ENCODE peak calls at places on chromosome 9, in four cellular contexts. One of them, this sample, is unnamed.
A peak's percentile ranks its signal among the peaks of the same experiment; 100 is the strongest.

GRCh38 chr9:137029058-137029922 is 1.3 kb upstream of the ABCA2 start:
- DNase-seq in endodermal cell: peak; percentile 96
- DNase-seq in aorta: peak; percentile 92
- DNase-seq in ovary: peak; percentile 72
- DNase-seq in this sample: peak; percentile 85

GRCh38 chr9:32926901-32927300 is 74.5 kb downstream of the APTX start:
- DNase-seq in endodermal cell: no peak
- DNase-seq in aorta: no peak
- DNase-seq in ovary: no peak
- DNase-seq in this sample: no peak

GRCh38 chr9:1009101-1009707 is 32.7 kb downstream of the DMRT3 start:
- DNase-seq in endodermal cell: peak; percentile 94
- DNase-seq in aorta: peak; percentile 93
- DNase-seq in ovary: peak; percentile 57
- DNase-seq in this sample: peak; percentile 85

GRCh38 chr9:135447126-135447525 is 32.5 kb upstream of the PPP1R26 start:
- DNase-seq in endodermal cell: no peak
- DNase-seq in aorta: peak; percentile 61
- DNase-seq in ovary: no peak
- DNase-seq in this sample: no peak

GRCh38 chr9:114031037-114031436 is 47.1 kb downstream of the AMBP start:
- DNase-seq in endodermal cell: peak; percentile 27
- DNase-seq in aorta: no peak
- DNase-seq in ovary: no peak
- DNase-seq in this sample: no peak

GRCh38 chr9:3181049-3181953 is 337.4 kb upstream of the PUM3 start:
- DNase-seq in endodermal cell: peak; percentile 91
- DNase-seq in aorta: no peak
- DNase-seq in ovary: peak; percentile 16
- DNase-seq in this sample: peak; percentile 51

GRCh38 chr9:19994296-19994695 is 205.5 kb upstream of the SLC24A2 start:
- DNase-seq in endodermal cell: no peak
- DNase-seq in aorta: no peak
- DNase-seq in ovary: no peak
- DNase-seq in this sample: peak; percentile 45

GRCh38 chr9:98430535-98430934 is 175.1 kb upstream of the TBC1D2 start:
- DNase-seq in endodermal cell: no peak
- DNase-seq in aorta: no peak
- DNase-seq in ovary: no peak
- DNase-seq in this sample: no peak

GRCh38 chr9:112233769-112234168 is 58.7 kb upstream of the SUSD1 start:
- DNase-seq in endodermal cell: no peak
- DNase-seq in aorta: no peak
- DNase-seq in ovary: no peak
- DNase-seq in this sample: no peak

GRCh38 chr9:131178895-131179294 is 53.5 kb downstream of the NUP214 start:
- DNase-seq in endodermal cell: no peak
- DNase-seq in aorta: no peak
- DNase-seq in ovary: no peak
- DNase-seq in this sample: no peak

GRCh38 chr9:14031015-14031414 is 282.9 kb downstream of the NFIB start:
- DNase-seq in endodermal cell: peak; percentile 63
- DNase-seq in aorta: no peak
- DNase-seq in ovary: peak; percentile 50
- DNase-seq in this sample: no peak

GRCh38 chr9:87671925-87672324 is 54.0 kb upstream of the CTSL start:
- DNase-seq in endodermal cell: no peak
- DNase-seq in aorta: no peak
- DNase-seq in ovary: no peak
- DNase-seq in this sample: no peak

GRCh38 chr9:89750117-89750551 is 145.3 kb downstream of the GADD45G start:
- DNase-seq in endodermal cell: peak; percentile 61
- DNase-seq in aorta: no peak
- DNase-seq in ovary: peak; percentile 44
- DNase-seq in this sample: no peak

GRCh38 chr9:79196606-79197005 is 375.2 kb upstream of the TLE4 start:
- DNase-seq in endodermal cell: no peak
- DNase-seq in aorta: no peak
- DNase-seq in ovary: no peak
- DNase-seq in this sample: no peak

GRCh38 chr9:70589571-70590263 is 175.3 kb upstream of the KLF9 start:
- DNase-seq in endodermal cell: no peak
- DNase-seq in aorta: no peak
- DNase-seq in ovary: no peak
- DNase-seq in this sample: no peak

GRCh38 chr9:84310903-84311302 is 29.7 kb downstream of the SLC28A3 start:
- DNase-seq in endodermal cell: no peak
- DNase-seq in aorta: no peak
- DNase-seq in ovary: no peak
- DNase-seq in this sample: no peak

DNA sequence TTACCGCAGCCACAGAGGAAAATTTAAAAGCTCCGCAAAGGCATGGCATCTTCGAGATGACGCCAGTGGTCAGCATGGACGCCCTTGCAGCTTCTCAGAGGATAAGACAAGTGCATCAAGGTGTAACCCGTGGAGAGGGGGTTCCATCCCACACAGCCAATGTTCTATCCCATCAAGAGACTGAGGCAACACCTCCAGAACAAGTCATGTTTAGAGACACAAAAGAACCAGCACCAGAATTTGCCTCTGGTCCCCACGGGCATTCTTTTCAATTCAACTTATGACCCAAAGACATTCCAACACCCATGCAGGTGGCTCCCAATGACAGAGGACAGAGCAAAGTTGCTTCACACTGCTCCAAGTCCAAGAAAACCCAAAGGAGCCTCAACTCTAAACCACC is 20.7 kb downstream of the ROR2 start:
- DNase-seq in endodermal cell: peak; percentile 35
- DNase-seq in aorta: no peak
- DNase-seq in ovary: peak; percentile 7
- DNase-seq in this sample: no peak
- H3K27ac ChIP-seq in endodermal cell: no peak overlapping the region
- H3K27ac ChIP-seq in aorta: no peak overlapping the region
- H3K27ac ChIP-seq in ovary: no peak overlapping the region
- H3K27ac ChIP-seq in this sample: no peak overlapping the region

DNA sequence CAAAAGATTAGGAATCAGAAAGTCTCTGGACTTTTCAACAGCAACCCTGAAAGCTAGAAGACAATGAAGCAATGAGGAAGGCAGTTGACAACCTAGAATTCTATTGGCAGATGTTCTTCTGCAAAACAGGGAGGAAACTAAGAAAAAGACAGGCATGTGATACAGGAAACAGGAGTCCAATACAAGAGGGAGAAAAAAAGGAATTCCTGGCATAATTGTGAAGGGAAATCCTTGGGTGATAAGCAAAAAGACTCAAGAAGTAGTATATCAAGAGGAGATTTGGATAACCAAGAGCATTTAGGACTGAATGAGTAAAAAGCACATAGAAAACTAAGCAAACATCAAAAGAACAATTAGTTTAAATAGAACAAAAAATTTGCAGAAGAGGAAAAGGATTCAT is 58.6 kb downstream of the LPAR1 start:
- DNase-seq in endodermal cell: no peak
- DNase-seq in aorta: no peak
- DNase-seq in ovary: no peak
- DNase-seq in this sample: no peak
- H3K4me3 ChIP-seq in endodermal cell: no peak overlapping the region
- H3K4me3 ChIP-seq in aorta: no peak overlapping the region
- H3K4me3 ChIP-seq in ovary: no peak overlapping the region
- H3K4me3 ChIP-seq in this sample: no peak overlapping the region

GRCh38 chr9:128636024-128636390 is 20.6 kb downstream of the DYNC2I2 start:
- DNase-seq in endodermal cell: peak; percentile 90
- DNase-seq in aorta: no peak
- DNase-seq in ovary: peak; percentile 63
- DNase-seq in this sample: peak; percentile 88
- H3K27ac ChIP-seq in endodermal cell: peak overlapping the region; percentile 74
- H3K27ac ChIP-seq in aorta: peak overlapping the region; percentile 79
- H3K27ac ChIP-seq in ovary: peak overlapping the region; percentile 26
- H3K27ac ChIP-seq in this sample: peak overlapping the region; percentile 97

DNA sequence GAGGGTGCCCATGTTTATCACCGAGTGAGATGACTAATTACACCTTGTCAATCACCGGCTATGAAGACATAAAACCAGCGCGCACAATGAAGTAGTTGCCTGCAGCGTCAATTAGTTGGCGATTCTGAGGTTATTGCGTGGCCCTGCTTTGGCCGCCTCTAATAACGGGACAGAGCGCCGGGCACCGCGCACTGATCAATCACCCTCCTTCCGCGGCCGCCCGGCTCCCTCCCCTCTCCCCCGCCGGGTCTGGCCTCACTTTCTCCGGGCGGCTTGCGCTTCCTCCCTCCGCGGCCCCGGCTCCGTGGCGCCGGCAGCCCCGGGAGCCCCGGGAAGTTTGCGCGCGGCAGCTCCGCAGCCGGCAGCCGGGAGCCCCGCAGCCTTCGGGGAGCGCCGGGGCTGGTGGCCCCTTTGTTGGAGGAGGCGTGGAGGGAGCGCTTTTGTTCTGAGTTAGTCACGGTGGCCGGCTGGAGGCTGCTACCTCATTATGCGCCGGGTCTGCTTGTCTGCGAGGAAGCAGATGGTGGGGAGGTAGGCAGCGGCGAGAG is 3.2 kb upstream of the LHX2 start:
- DNase-seq in endodermal cell: peak; percentile 86
- DNase-seq in aorta: peak; percentile 68
- DNase-seq in ovary: no peak
- DNase-seq in this sample: no peak
- H3K4me3 ChIP-seq in endodermal cell: peak overlapping the region; percentile 77
- H3K4me3 ChIP-seq in aorta: no peak overlapping the region
- H3K4me3 ChIP-seq in ovary: no peak overlapping the region
- H3K4me3 ChIP-seq in this sample: no peak overlapping the region

GRCh38 chr9:77602852-77603251 is 45.3 kb downstream of the GNA14 start:
- DNase-seq in endodermal cell: no peak
- DNase-seq in aorta: no peak
- DNase-seq in ovary: no peak
- DNase-seq in this sample: no peak

GRCh38 chr9:77601476-77602056 is 46.6 kb downstream of the GNA14 start:
- DNase-seq in endodermal cell: no peak
- DNase-seq in aorta: no peak
- DNase-seq in ovary: no peak
- DNase-seq in this sample: no peak

GRCh38 chr9:77605449-77606220 is 42.5 kb downstream of the GNA14 start:
- DNase-seq in endodermal cell: no peak
- DNase-seq in aorta: no peak
- DNase-seq in ovary: no peak
- DNase-seq in this sample: no peak

GRCh38 chr9:77604316-77604715 is 43.8 kb downstream of the GNA14 start:
- DNase-seq in endodermal cell: no peak
- DNase-seq in aorta: no peak
- DNase-seq in ovary: no peak
- DNase-seq in this sample: no peak

DNA sequence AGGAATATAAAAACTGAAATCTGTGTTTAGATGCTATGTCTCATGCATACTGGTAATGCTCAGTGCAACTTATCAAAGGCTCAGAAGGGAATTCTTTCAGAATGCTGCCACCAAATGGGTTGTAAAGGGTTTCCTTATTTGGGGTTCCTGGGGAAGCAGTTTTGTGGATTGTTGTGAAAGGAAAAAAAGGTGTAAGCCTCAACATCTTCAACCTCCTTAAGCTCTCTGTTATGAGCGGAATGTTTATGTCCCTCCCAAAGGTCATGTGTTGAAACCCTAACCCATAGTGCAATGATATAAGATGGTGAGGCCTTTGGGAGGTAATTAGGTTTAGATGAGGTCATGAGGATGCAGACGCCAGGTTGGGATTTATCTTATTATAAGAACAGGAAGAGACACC is 41.6 kb downstream of the GNA14 start:
- DNase-seq in endodermal cell: no peak
- DNase-seq in aorta: no peak
- DNase-seq in ovary: no peak
- DNase-seq in this sample: no peak
- H3K27ac ChIP-seq in endodermal cell: no peak overlapping the region
- H3K27ac ChIP-seq in aorta: no peak overlapping the region
- H3K27ac ChIP-seq in ovary: no peak overlapping the region
- H3K27ac ChIP-seq in this sample: peak overlapping the region; percentile 44

DNA sequence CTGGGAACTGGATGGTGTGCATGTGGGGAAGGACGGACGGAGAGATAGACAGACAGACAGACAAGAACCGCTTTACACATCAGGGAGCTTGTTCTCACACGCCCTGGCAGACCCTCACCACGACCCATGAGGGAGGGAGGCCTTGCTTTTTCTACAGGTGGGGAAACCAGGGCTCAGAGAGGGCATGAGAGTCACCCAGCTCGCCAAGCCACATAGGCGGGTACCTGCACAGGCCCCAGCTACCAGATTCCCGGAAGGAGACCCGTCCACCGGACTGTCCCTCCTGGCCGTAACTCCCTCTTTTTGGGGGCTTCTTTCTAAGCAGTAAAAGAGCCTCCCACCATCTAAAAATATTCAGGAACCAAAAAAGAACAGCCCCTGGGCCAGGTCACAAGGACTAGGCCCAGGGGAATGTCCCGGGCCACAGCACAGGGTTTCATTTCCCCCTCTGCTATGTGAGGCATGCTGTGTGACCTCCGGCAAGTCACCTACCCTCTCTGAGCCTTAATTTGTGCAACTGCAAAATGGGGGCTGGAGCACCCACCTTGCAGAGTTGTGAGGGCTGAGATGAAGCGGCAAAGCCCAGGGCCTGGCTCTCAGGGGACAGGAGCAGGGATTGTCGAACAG is 84.4 kb upstream of the SARDH start:
- DNase-seq in endodermal cell: no peak
- DNase-seq in aorta: no peak
- DNase-seq in ovary: no peak
- DNase-seq in this sample: no peak
- H3K4me3 ChIP-seq in endodermal cell: no peak overlapping the region
- H3K4me3 ChIP-seq in aorta: no peak overlapping the region
- H3K4me3 ChIP-seq in ovary: no peak overlapping the region
- H3K4me3 ChIP-seq in this sample: no peak overlapping the region

GRCh38 chr9:134326754-134327526 is 685 bp downstream of the RXRA start:
- DNase-seq in endodermal cell: peak; percentile 74
- DNase-seq in aorta: peak; percentile 79
- DNase-seq in ovary: peak; percentile 58
- DNase-seq in this sample: peak; percentile 60
- H3K27ac ChIP-seq in endodermal cell: no peak overlapping the region
- H3K27ac ChIP-seq in aorta: peak overlapping the region; percentile 51
- H3K27ac ChIP-seq in ovary: no peak overlapping the region
- H3K27ac ChIP-seq in this sample: peak overlapping the region; percentile 84

This sample was measured in lower lobe of right lung.